ENCODE peak calls at places on chromosomes 1 and 21, in four cellular contexts. I is neuronal stem cell, B is thoracic aorta, L is skeletal muscle cell. R is an unnamed sample.

GRCh38 chr1:205936846-205937707 is 6.2 kb downstream of the SLC26A9 start:
- DNase-seq in L (no peak), B (no peak), I (no peak), R (no peak)

GRCh38 chr1:66575739-66576138 is 41.8 kb downstream of the SGIP1 start:
- DNase-seq in B (no peak), L (peak), I (no peak), R (peak)

GRCh38 chr1:242428403-242429190 is 95.9 kb downstream of the PLD5 start:
- DNase-seq in B (no peak), L (no peak), I (no peak), R (no peak)

GRCh38 chr1:170534626-170535147 is 2.7 kb downstream of the GORAB start:
- DNase-seq in L (no peak), I (no peak), B (no peak), R (no peak)

GRCh38 chr1:153678519-153679336 is at the start of gene NPR1:
- DNase-seq in L (no peak), B (peak), I (no peak), R (no peak)

GRCh38 chr1:58982259-58982998 is 198.6 kb upstream of the JUN start:
- DNase-seq in I (no peak), B (no peak), L (no peak), R (peak)

GRCh38 chr21:17585875-17586450 is 26.7 kb downstream of the BTG3 start:
- DNase-seq in I (peak), B (no peak), L (no peak), R (peak)

GRCh38 chr1:81670286-81670685 is 130.4 kb upstream of the ADGRL2 start:
- DNase-seq in B (peak), L (peak), I (no peak), R (peak)

GRCh38 chr1:41003640-41004220 is 17.8 kb downstream of the SLFNL1 start:
- DNase-seq in I (no peak), B (peak), L (peak), R (peak)

GRCh38 chr21:35965699-35966098 is 94.6 kb downstream of the SETD4 start:
- DNase-seq in B (no peak), L (no peak), I (no peak), R (no peak)

GRCh38 chr1:58401991-58402390 is 144.5 kb downstream of the OMA1 start:
- DNase-seq in I (no peak), B (no peak), L (no peak), R (no peak)

GRCh38 chr1:226666714-226667113 is 72.4 kb downstream of the ITPKB start:
- DNase-seq in L (no peak), I (no peak), B (no peak), R (no peak)

GRCh38 chr1:209616366-209617046 is 33.0 kb downstream of the CAMK1G start:
- DNase-seq in B (no peak), L (no peak), I (no peak), R (no peak)

GRCh38 chr1:5944069-5944847 is 48.0 kb downstream of the NPHP4 start:
- DNase-seq in B (no peak), L (no peak), I (no peak), R (no peak)

GRCh38 chr1:42165511-42166210 is 1.1 kb upstream of the GUCA2A start:
- DNase-seq in I (no peak), L (no peak), B (no peak), R (no peak)

GRCh38 chr21:44765231-44766013 is 36.2 kb downstream of the UBE2G2 start:
- DNase-seq in L (no peak), B (no peak), I (no peak), R (no peak)

GRCh38 chr1:43559714-43560113 is 29.0 kb downstream of the PTPRF start:
- DNase-seq in B (no peak), L (no peak), I (no peak), R (no peak)
- H3K4me3 ChIP-seq in B (no peak), L (no peak), I (no peak), R (no peak)

GRCh38 chr1:200738348-200738732 is 353 bp upstream of the CAMSAP2 start:
- DNase-seq in B (no peak), L (no peak), I (no peak), R (no peak)
- H3K4me3 ChIP-seq in B (peak), L (peak), I (peak), R (peak)

GRCh38 chr1:8889103-8889846 is 10.8 kb upstream of the ENO1 start:
- DNase-seq in B (no peak), I (no peak), L (no peak), R (no peak)

GRCh38 chr1:8891405-8891804 is 12.9 kb upstream of the ENO1 start:
- DNase-seq in L (no peak), B (no peak), I (no peak), R (no peak)

GRCh38 chr1:8886589-8886988 is 8.1 kb upstream of the ENO1 start:
- DNase-seq in I (no peak), B (no peak), L (no peak), R (no peak)

GRCh38 chr1:8892026-8892425 is 13.5 kb upstream of the ENO1 start:
- DNase-seq in L (no peak), I (no peak), B (no peak), R (no peak)

GRCh38 chr1:8889925-8890785 is 11.7 kb upstream of the ENO1 start:
- DNase-seq in L (peak), B (no peak), I (no peak), R (no peak)
- H3K4me3 ChIP-seq in L (no peak), B (peak), I (no peak), R (peak)

GRCh38 chr1:14930224-14930965 is 223.2 kb upstream of the TMEM51 start:
- DNase-seq in I (no peak), B (no peak), L (no peak), R (no peak)

GRCh38 chr1:14928886-14929546 is 224.5 kb upstream of the TMEM51 start:
- DNase-seq in L (no peak), I (no peak), B (no peak), R (no peak)

GRCh38 chr1:14929547-14930223 is 223.9 kb upstream of the TMEM51 start:
- DNase-seq in L (no peak), I (no peak), B (no peak), R (peak)

GRCh38 chr1:14926818-14927555 is 226.6 kb upstream of the TMEM51 start:
- DNase-seq in L (no peak), I (no peak), B (no peak), R (no peak)

DNA sequence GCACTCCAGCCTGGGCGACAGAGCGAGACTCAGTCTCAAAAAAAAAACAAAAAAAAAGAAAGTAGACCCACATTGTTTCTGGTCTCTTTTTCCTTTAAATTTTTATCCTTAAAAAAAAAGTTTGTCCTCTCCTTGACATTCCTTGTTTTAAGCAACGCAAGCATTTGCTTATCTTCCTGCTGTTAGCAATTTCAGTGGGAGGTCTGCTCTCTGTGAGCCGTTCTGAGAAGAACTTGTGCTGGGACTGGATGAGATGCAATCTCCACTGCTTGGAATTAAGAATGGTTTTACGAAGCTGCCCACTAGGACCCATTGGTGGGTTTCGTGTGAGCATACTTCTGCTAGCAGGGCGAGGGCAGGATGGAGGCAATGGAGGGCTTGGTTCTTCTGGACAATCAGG is 225.1 kb upstream of the TMEM51 start:
- DNase-seq in I (no peak), L (no peak), B (no peak), R (no peak)
- H3K4me3 ChIP-seq in I (no peak), L (no peak), B (no peak), R (no peak)

GRCh38 chr1:181094813-181095212 is 6.3 kb downstream of the IER5 start:
- DNase-seq in B (no peak), L (peak), I (no peak), R (no peak)

GRCh38 chr1:181095260-181095659 is 6.8 kb downstream of the IER5 start:
- DNase-seq in B (no peak), I (no peak), L (no peak), R (no peak)

GRCh38 chr1:181097242-181097641 is 8.7 kb downstream of the IER5 start:
- DNase-seq in I (no peak), L (no peak), B (no peak), R (no peak)

GRCh38 chr1:181094402-181094801 is 5.9 kb downstream of the IER5 start:
- DNase-seq in B (no peak), I (no peak), L (no peak), R (no peak)

GRCh38 chr1:181095763-181096184 is 7.3 kb downstream of the IER5 start:
- DNase-seq in I (no peak), L (no peak), B (no peak), R (no peak)
- H3K4me3 ChIP-seq in I (no peak), L (no peak), B (no peak), R (no peak)

DNA sequence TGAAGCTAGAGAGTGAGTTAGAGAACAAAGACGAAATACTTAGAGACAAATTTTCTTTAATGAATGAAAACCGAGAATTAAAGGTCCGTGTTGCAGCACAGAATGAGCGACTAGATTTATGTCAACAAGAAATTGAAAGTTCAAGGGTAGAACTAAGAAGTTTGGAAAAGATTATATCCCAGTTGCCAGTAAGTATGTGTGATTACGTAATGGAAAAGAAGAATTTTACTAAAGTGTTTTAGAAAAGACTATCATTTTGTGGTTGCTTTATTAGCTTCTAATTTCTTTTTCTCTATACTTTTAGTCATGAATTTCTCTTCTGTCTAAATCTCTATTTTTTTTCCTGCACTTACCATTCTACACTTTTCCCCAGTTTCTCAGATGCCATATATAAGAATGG is 26.7 kb downstream of the CCDC18 start:
- DNase-seq in L (no peak), I (no peak), B (no peak), R (no peak)
- H3K4me3 ChIP-seq in L (no peak), I (no peak), B (no peak), R (no peak)

GRCh38 chr1:198681247-198681646 is 42.4 kb downstream of the PTPRC start:
- DNase-seq in B (no peak), I (no peak), L (no peak), R (no peak)

GRCh38 chr1:198681831-198682756 is 43.3 kb downstream of the PTPRC start:
- DNase-seq in B (no peak), I (peak), L (peak), R (peak)

GRCh38 chr1:198686069-198686728 is 47.4 kb downstream of the PTPRC start:
- DNase-seq in L (no peak), B (no peak), I (peak), R (no peak)

GRCh38 chr1:198680174-198680871 is 41.5 kb downstream of the PTPRC start:
- DNase-seq in L (no peak), B (no peak), I (no peak), R (no peak)

DNA sequence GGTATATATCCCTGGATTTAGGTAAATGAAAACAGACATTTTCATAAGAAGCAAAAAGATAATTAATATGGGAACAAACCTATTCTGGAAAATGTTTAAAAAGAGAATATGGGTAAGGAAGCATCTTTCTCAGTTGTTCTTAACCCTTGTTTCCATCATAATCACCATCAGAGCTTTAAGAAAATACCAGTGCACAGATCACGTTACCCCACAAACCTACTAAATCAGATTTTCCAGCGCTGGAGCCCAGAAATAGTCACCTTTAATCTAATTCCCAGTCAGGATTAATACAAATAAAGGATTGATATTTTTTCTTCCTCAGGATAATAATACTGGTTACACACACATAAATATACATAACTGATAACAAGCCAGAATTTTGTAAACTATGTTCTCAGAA is 44.6 kb downstream of the PTPRC start:
- DNase-seq in B (no peak), I (no peak), L (no peak), R (no peak)
- H3K4me3 ChIP-seq in B (no peak), I (no peak), L (no peak), R (no peak)

GRCh38 chr1:119662034-119662437 is 14.0 kb upstream of the ZNF697 start:
- DNase-seq in B (no peak), I (no peak), L (no peak), R (no peak)
- H3K4me3 ChIP-seq in B (no peak), I (no peak), L (no peak), R (no peak)

DNA sequence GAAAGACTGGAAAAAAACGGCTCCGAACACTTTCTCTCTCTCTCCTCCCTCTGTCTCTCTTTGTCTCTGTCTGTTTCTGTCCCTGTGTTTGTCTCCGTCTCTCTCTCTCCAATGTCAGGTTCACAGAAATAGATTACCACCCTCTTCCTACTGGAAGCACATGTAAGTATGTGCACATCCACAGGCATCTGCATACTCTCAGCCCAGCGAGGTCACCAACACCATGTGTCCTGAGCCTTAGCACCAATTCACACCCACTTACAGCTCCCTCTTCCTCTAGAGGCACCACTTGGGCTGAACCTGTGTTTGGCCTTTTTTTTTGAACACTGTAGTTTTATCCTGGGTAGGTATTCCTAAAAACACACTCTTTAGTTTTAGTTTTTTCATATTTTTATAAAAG is 130.5 kb downstream of the ETS2 start:
- DNase-seq in I (no peak), L (no peak), B (no peak), R (no peak)
- H3K4me3 ChIP-seq in I (no peak), L (no peak), B (no peak), R (no peak)

GRCh38 chr1:51712590-51712989 is 95.7 kb downstream of the OSBPL9 start:
- DNase-seq in I (no peak), B (no peak), L (no peak), R (no peak)
- H3K4me3 ChIP-seq in I (no peak), B (no peak), L (no peak), R (no peak)